ENCODE peak calls at places on chromosomes 12 and 14, in four cellular contexts. M, C, T and X are unnamed samples.
A peak's percentile ranks its signal among the peaks of the same experiment; 100 is the strongest.

GRCh38 chr12:6697584-6698351 is 2.8 kb downstream of the PIANP start:
- DNase-seq in M (no peak), C (peak; percentile 45), T (peak; percentile 56), X (no peak)

GRCh38 chr14:98183556-98183955 is 1088.4 kb downstream of the BCL11B start:
- DNase-seq in M (no peak), C (no peak), T (no peak), X (no peak)

GRCh38 chr14:22994762-22995275 is 12.5 kb upstream of the AJUBA start:
- DNase-seq in M (no peak), C (peak; percentile 67), T (peak; percentile 62), X (no peak)

GRCh38 chr12:123268850-123269249 is 2.8 kb downstream of the CDK2AP1 start:
- DNase-seq in M (no peak), C (no peak), T (no peak), X (no peak)

GRCh38 chr12:27542628-27543027 is 18.6 kb downstream of the PPFIBP1 start:
- DNase-seq in M (no peak), C (no peak), T (no peak), X (no peak)

GRCh38 chr12:123744836-123745235 is 17.3 kb upstream of the DNAH10 start:
- DNase-seq in M (no peak), C (no peak), T (no peak), X (no peak)

GRCh38 chr12:2876431-2877046 is 435 bp downstream of the FOXM1 start:
- DNase-seq in M (no peak), C (no peak), T (peak; percentile 47), X (no peak)

GRCh38 chr14:80313806-80314205 is 102.5 kb upstream of the DIO2 start:
- DNase-seq in M (no peak), C (no peak), T (no peak), X (no peak)

GRCh38 chr12:132716356-132716755 is 5.7 kb downstream of the PGAM5 start:
- DNase-seq in M (no peak), C (no peak), T (no peak), X (no peak)

GRCh38 chr14:76759589-76759988 is 1.7 kb upstream of the VASH1 start:
- DNase-seq in M (no peak), C (no peak), T (peak; percentile 3), X (no peak)

GRCh38 chr14:95018845-95019244 is 138.5 kb downstream of the DICER1 start:
- DNase-seq in M (no peak), C (no peak), T (no peak), X (no peak)

GRCh38 chr12:1115471-1116242 is 124.6 kb downstream of the ERC1 start:
- DNase-seq in M (no peak), C (no peak), T (no peak), X (no peak)

GRCh38 chr12:102917026-102917787 is at the start of gene PAH:
- DNase-seq in M (no peak), C (peak; percentile 91), T (peak; percentile 30), X (peak; percentile 79)

GRCh38 chr14:105116451-105117256 is 51.4 kb upstream of the GPR132 start:
- DNase-seq in M (no peak), C (no peak), T (no peak), X (no peak)

GRCh38 chr12:124026755-124027745 is 54.0 kb downstream of the ZNF664 start:
- DNase-seq in M (no peak), C (no peak), T (peak; percentile 47), X (no peak)

GRCh38 chr14:24418492-24418873 is 11.0 kb downstream of the CBLN3 start:
- DNase-seq in M (no peak), C (no peak), T (no peak), X (no peak)

GRCh38 chr14:89621791-89622638 is 205.0 kb upstream of the FOXN3 start:
- DNase-seq in M (no peak), C (peak; percentile 30), T (no peak), X (no peak)

GRCh38 chr14:80475074-80475473 is 263.8 kb upstream of the DIO2 start:
- DNase-seq in M (no peak), C (no peak), T (no peak), X (no peak)

GRCh38 chr12:2336409-2336829 is 283.6 kb downstream of the CACNA1C start:
- DNase-seq in M (peak; percentile 85), C (no peak), T (peak; percentile 25), X (no peak)

GRCh38 chr14:50910495-50911420 is 33.5 kb downstream of the PYGL start:
- DNase-seq in M (no peak), C (no peak), T (no peak), X (no peak)

GRCh38 chr12:113403435-113404415 is at the start of gene SDS:
- DNase-seq in M (no peak), C (no peak), T (peak; percentile 60), X (no peak)

GRCh38 chr14:95664046-95664445 is 22.2 kb upstream of the TCL1B start:
- DNase-seq in M (no peak), C (no peak), T (no peak), X (no peak)

GRCh38 chr14:76268013-76268376 is 107.9 kb upstream of the ESRRB start:
- DNase-seq in M (no peak), C (no peak), T (no peak), X (no peak)

GRCh38 chr12:116880817-116881324 is 370 bp downstream of the HRK start:
- DNase-seq in M (no peak), C (peak; percentile 27), T (peak; percentile 55), X (peak; percentile 38)

GRCh38 chr12:43169115-43169681 is 382.8 kb downstream of the ADAMTS20 start:
- DNase-seq in M (no peak), C (no peak), T (no peak), X (no peak)

GRCh38 chr12:14952295-14952995 is 9.0 kb downstream of the ARHGDIB start:
- DNase-seq in M (no peak), C (peak; percentile 42), T (no peak), X (no peak)

GRCh38 chr12:124153396-124153795 is 141.5 kb upstream of the RFLNA start:
- DNase-seq in M (no peak), C (no peak), T (no peak), X (no peak)

GRCh38 chr14:84749191-84749945 is 780.6 kb upstream of the FLRT2 start:
- DNase-seq in M (no peak), C (no peak), T (no peak), X (no peak)

GRCh38 chr12:106082216-106083175 is 56.3 kb downstream of the NUAK1 start:
- DNase-seq in M (no peak), C (no peak), T (no peak), X (no peak)

GRCh38 chr12:95216704-95217376 is 427 bp downstream of the FGD6 start:
- DNase-seq in M (no peak), C (peak; percentile 27), T (no peak), X (no peak)

GRCh38 chr12:22046090-22046967 is at the start of gene CMAS:
- DNase-seq in M (peak; percentile 16), C (peak; percentile 36), T (peak; percentile 84), X (peak; percentile 90)

GRCh38 chr12:58883576-58884334 is 36.5 kb downstream of the LRIG3 start:
- DNase-seq in M (no peak), C (no peak), T (no peak), X (no peak)

GRCh38 chr14:101221549-101222160 is 318.1 kb upstream of the RTL1 start:
- DNase-seq in M (no peak), C (no peak), T (no peak), X (no peak)

GRCh38 chr14:59028476-59029202 is 159.8 kb upstream of the DAAM1 start:
- DNase-seq in M (peak; percentile 31), C (peak; percentile 39), T (peak; percentile 25), X (peak; percentile 23)

GRCh38 chr12:2345902-2346301 is 293.1 kb downstream of the CACNA1C start:
- DNase-seq in M (no peak), C (no peak), T (no peak), X (no peak)

GRCh38 chr14:75634848-75635247 is 25.8 kb downstream of the ERG28 start:
- DNase-seq in M (no peak), C (no peak), T (no peak), X (no peak)

GRCh38 chr14:69901113-69901951 is 22.1 kb downstream of the SMOC1 start:
- DNase-seq in M (no peak), C (no peak), T (no peak), X (no peak)
- TF ChIP-seq CREB1 in M (no peak), C (no peak), T (no peak), X (no peak)

DNA sequence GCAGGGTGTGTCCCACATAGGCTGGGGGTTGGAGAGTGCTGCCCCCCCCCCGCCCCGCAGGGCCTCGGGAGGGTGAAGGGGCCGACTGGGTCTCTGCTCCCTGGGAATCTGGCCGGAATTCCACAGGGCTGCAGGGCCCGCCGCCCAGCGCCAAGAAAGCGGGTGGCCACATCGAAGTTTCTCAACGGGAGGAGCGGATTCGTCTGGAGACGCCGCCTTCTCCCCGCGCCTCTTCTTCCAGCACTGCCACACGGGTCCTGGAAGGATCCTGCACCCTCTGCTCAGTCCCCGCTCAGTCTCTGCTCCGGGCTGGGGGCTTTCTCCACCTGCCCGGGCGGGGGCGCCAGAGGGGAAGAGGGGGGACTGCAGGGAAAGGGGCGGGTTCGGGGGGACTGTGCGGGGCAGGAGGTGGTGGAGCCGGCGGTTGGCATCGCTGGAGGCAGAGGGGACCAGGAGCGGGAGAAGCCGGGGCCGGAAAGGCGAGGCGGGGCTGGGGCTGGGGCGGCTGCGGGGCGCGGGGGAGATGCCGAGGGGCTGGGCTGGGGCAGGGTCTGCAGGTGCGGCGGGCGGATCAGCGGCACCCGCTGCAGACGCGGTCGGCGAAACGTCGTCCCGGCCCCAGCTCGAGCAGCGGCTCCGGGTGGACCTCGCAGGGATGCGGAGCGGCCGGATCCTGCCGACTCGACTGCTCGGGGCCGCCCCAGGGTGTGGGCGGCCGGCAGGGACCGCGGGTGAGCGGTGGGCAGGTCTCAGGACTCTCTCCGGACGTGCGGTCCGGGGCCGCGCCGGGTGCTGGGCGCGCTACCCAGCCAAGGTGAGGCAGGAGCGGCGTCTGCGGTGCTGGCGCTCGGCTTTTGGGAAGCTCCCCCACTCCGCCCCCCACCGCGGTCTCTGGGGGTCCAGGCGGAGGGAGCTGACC is 811.4 kb upstream of the TMEM132C start:
- DNase-seq in M (no peak), C (no peak), T (no peak), X (no peak)
- TF ChIP-seq CHD2 in M (no peak), C (no peak), T (no peak), X (no peak)

GRCh38 chr12:52945389-52946232 is 3.3 kb upstream of the KRT18 start:
- DNase-seq in M (no peak), C (peak; percentile 92), T (peak; percentile 12), X (peak; percentile 53)
- TF ChIP-seq HDAC6 in M (no peak), C (no peak), T (no peak), X (no peak)

DNA sequence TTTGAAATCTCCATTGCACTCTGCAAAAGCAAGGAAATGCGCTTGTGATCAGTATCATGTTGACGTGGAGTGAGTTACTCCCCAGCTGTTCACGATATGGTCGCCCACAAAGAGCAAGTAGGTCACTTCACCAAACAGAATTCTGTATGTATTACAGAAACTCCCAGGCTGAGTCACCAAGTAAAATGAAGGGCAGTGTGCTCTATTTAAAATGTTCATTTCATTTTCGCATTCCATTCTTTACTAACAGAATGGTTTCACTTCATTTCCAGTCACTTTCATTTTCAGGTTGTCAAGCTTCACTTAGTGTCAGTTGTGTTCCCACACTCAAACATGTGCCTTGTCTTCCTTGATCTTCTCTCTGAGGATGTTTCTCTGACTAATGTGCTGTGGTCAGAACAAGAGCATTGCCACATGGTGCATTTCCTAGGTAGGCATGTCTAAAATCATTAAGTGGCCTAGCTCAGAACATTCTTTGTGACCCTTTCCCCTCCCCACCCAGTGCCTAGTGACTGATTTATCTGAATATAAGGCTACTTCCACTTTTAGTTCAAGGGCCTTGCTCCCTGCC is 391.2 kb downstream of the RAD51B start:
- DNase-seq in M (peak; percentile 100), C (peak; percentile 39), T (peak; percentile 49), X (no peak)
- TF ChIP-seq CREB1 in M (peak; percentile 74), C (no peak), T (no peak), X (no peak)

GRCh38 chr14:61561657-61562276 is 133.5 kb upstream of the HIF1A start:
- DNase-seq in M (no peak), C (peak; percentile 94), T (no peak), X (no peak)
- TF ChIP-seq CHD2 in M (no peak), C (peak; percentile 20), T (no peak), X (no peak)